ENCODE peak calls at places on chromosomes 3 and 15, in seven cellular contexts. One of them, this sample, is unnamed.
A peak's percentile ranks its signal among the peaks of the same experiment; 100 is the strongest.

GRCh38 chr3:5428607-5429516 is 241.4 kb downstream of the EDEM1 start:
- DNase-seq in tibial artery: no peak
- DNase-seq in Peyer's patch: no peak
- DNase-seq in AG04450: no peak
- DNase-seq in HL-60: no peak
- DNase-seq in fibroblast of lung: peak; percentile 57
- DNase-seq in CD8-positive, alpha-beta T cell: no peak
- DNase-seq in this sample: no peak

GRCh38 chr3:174858353-174858752 is 781 bp upstream of the NAALADL2 start:
- DNase-seq in CD8-positive, alpha-beta T cell: no peak
- DNase-seq in fibroblast of lung: no peak
- DNase-seq in AG04450: no peak
- DNase-seq in HL-60: no peak
- DNase-seq in tibial artery: no peak
- DNase-seq in Peyer's patch: no peak
- DNase-seq in this sample: no peak

GRCh38 chr15:61659571-61660190 is 400.6 kb downstream of the VPS13C start:
- DNase-seq in tibial artery: no peak
- DNase-seq in Peyer's patch: no peak
- DNase-seq in AG04450: no peak
- DNase-seq in fibroblast of lung: peak; percentile 7
- DNase-seq in CD8-positive, alpha-beta T cell: no peak
- DNase-seq in HL-60: no peak
- DNase-seq in this sample: no peak

GRCh38 chr3:123941150-123941941 is 19.7 kb downstream of the CCDC14 start:
- DNase-seq in CD8-positive, alpha-beta T cell: no peak
- DNase-seq in tibial artery: no peak
- DNase-seq in Peyer's patch: no peak
- DNase-seq in AG04450: no peak
- DNase-seq in fibroblast of lung: peak; percentile 4
- DNase-seq in HL-60: no peak
- DNase-seq in this sample: no peak

GRCh38 chr3:151008699-151009098 is 36.2 kb upstream of the CLRN1 start:
- DNase-seq in CD8-positive, alpha-beta T cell: no peak
- DNase-seq in Peyer's patch: no peak
- DNase-seq in AG04450: peak; percentile 21
- DNase-seq in fibroblast of lung: peak; percentile 55
- DNase-seq in HL-60: no peak
- DNase-seq in tibial artery: no peak
- DNase-seq in this sample: no peak

GRCh38 chr3:101962055-101962454 is 112.7 kb downstream of the NFKBIZ start:
- DNase-seq in CD8-positive, alpha-beta T cell: no peak
- DNase-seq in fibroblast of lung: peak; percentile 89
- DNase-seq in HL-60: no peak
- DNase-seq in tibial artery: no peak
- DNase-seq in AG04450: no peak
- DNase-seq in Peyer's patch: no peak
- DNase-seq in this sample: no peak

GRCh38 chr15:44427756-44428724 is 611 bp downstream of the CTDSPL2 start:
- DNase-seq in AG04450: no peak
- DNase-seq in fibroblast of lung: peak; percentile 71
- DNase-seq in tibial artery: no peak
- DNase-seq in HL-60: no peak
- DNase-seq in CD8-positive, alpha-beta T cell: no peak
- DNase-seq in Peyer's patch: peak; percentile 47
- DNase-seq in this sample: peak; percentile 60

GRCh38 chr3:104598848-104599501 is 767.7 kb upstream of the ALCAM start:
- DNase-seq in fibroblast of lung: no peak
- DNase-seq in AG04450: no peak
- DNase-seq in HL-60: no peak
- DNase-seq in CD8-positive, alpha-beta T cell: no peak
- DNase-seq in tibial artery: no peak
- DNase-seq in Peyer's patch: no peak
- DNase-seq in this sample: no peak

GRCh38 chr15:52144656-52145055 is 32.1 kb upstream of the BCL2L10 start:
- DNase-seq in CD8-positive, alpha-beta T cell: no peak
- DNase-seq in Peyer's patch: no peak
- DNase-seq in AG04450: no peak
- DNase-seq in tibial artery: no peak
- DNase-seq in fibroblast of lung: peak; percentile 80
- DNase-seq in HL-60: no peak
- DNase-seq in this sample: peak; percentile 31

GRCh38 chr15:89338036-89338435 is 3.4 kb upstream of the POLG start:
- DNase-seq in AG04450: no peak
- DNase-seq in tibial artery: no peak
- DNase-seq in CD8-positive, alpha-beta T cell: no peak
- DNase-seq in fibroblast of lung: no peak
- DNase-seq in HL-60: no peak
- DNase-seq in Peyer's patch: no peak
- DNase-seq in this sample: no peak

GRCh38 chr15:62742409-62743171 is 300.0 kb upstream of the TPM1 start:
- DNase-seq in fibroblast of lung: peak; percentile 82
- DNase-seq in tibial artery: peak; percentile 85
- DNase-seq in Peyer's patch: peak; percentile 35
- DNase-seq in HL-60: peak; percentile 16
- DNase-seq in CD8-positive, alpha-beta T cell: no peak
- DNase-seq in AG04450: peak; percentile 73
- DNase-seq in this sample: peak; percentile 71

GRCh38 chr3:197718904-197719303 is 17.8 kb downstream of the RUBCN start:
- DNase-seq in HL-60: no peak
- DNase-seq in Peyer's patch: no peak
- DNase-seq in AG04450: peak; percentile 49
- DNase-seq in fibroblast of lung: peak; percentile 94
- DNase-seq in CD8-positive, alpha-beta T cell: no peak
- DNase-seq in tibial artery: no peak
- DNase-seq in this sample: peak; percentile 83

GRCh38 chr3:14550181-14550580 is 10.0 kb upstream of the GRIP2 start:
- DNase-seq in HL-60: no peak
- DNase-seq in CD8-positive, alpha-beta T cell: no peak
- DNase-seq in Peyer's patch: no peak
- DNase-seq in fibroblast of lung: no peak
- DNase-seq in AG04450: no peak
- DNase-seq in tibial artery: no peak
- DNase-seq in this sample: no peak

GRCh38 chr3:146817705-146818104 is 212.6 kb upstream of the PLSCR5 start:
- DNase-seq in AG04450: no peak
- DNase-seq in Peyer's patch: no peak
- DNase-seq in CD8-positive, alpha-beta T cell: no peak
- DNase-seq in tibial artery: no peak
- DNase-seq in fibroblast of lung: peak; percentile 45
- DNase-seq in HL-60: no peak
- DNase-seq in this sample: no peak

GRCh38 chr15:74902295-74903075 is 4.2 kb downstream of the FAM219B start:
- DNase-seq in HL-60: peak; percentile 63
- DNase-seq in Peyer's patch: no peak
- DNase-seq in fibroblast of lung: no peak
- DNase-seq in AG04450: no peak
- DNase-seq in CD8-positive, alpha-beta T cell: no peak
- DNase-seq in tibial artery: no peak
- DNase-seq in this sample: no peak

GRCh38 chr3:184005981-184006507 is 11.6 kb downstream of the ABCC5 start:
- DNase-seq in tibial artery: peak; percentile 50
- DNase-seq in CD8-positive, alpha-beta T cell: no peak
- DNase-seq in fibroblast of lung: peak; percentile 64
- DNase-seq in AG04450: no peak
- DNase-seq in HL-60: peak; percentile 69
- DNase-seq in Peyer's patch: peak; percentile 50
- DNase-seq in this sample: peak; percentile 94

GRCh38 chr15:96276438-96277210 is 53.9 kb upstream of the NR2F2 start:
- DNase-seq in CD8-positive, alpha-beta T cell: no peak
- DNase-seq in fibroblast of lung: peak; percentile 79
- DNase-seq in Peyer's patch: no peak
- DNase-seq in AG04450: peak; percentile 36
- DNase-seq in tibial artery: no peak
- DNase-seq in HL-60: no peak
- DNase-seq in this sample: peak; percentile 59

GRCh38 chr3:39433642-39434041 is 27.1 kb downstream of the RPSA start:
- DNase-seq in fibroblast of lung: peak; percentile 66
- DNase-seq in Peyer's patch: no peak
- DNase-seq in CD8-positive, alpha-beta T cell: no peak
- DNase-seq in AG04450: peak; percentile 10
- DNase-seq in HL-60: no peak
- DNase-seq in tibial artery: no peak
- DNase-seq in this sample: no peak

GRCh38 chr15:90979582-90979981 is 14.8 kb downstream of the PRC1 start:
- DNase-seq in HL-60: no peak
- DNase-seq in tibial artery: no peak
- DNase-seq in CD8-positive, alpha-beta T cell: no peak
- DNase-seq in fibroblast of lung: no peak
- DNase-seq in Peyer's patch: no peak
- DNase-seq in AG04450: no peak
- DNase-seq in this sample: no peak

GRCh38 chr3:38022887-38023709 is 6.3 kb downstream of the PLCD1 start:
- DNase-seq in fibroblast of lung: no peak
- DNase-seq in tibial artery: no peak
- DNase-seq in AG04450: no peak
- DNase-seq in HL-60: no peak
- DNase-seq in Peyer's patch: no peak
- DNase-seq in CD8-positive, alpha-beta T cell: no peak
- DNase-seq in this sample: no peak

GRCh38 chr3:188194327-188194726 is 40.4 kb downstream of the LPP start:
- DNase-seq in tibial artery: no peak
- DNase-seq in Peyer's patch: no peak
- DNase-seq in fibroblast of lung: peak; percentile 81
- DNase-seq in CD8-positive, alpha-beta T cell: no peak
- DNase-seq in HL-60: no peak
- DNase-seq in AG04450: no peak
- DNase-seq in this sample: no peak

GRCh38 chr3:11499144-11499543 is 144.6 kb downstream of the VGLL4 start:
- DNase-seq in AG04450: peak; percentile 89
- DNase-seq in HL-60: no peak
- DNase-seq in fibroblast of lung: peak; percentile 99
- DNase-seq in CD8-positive, alpha-beta T cell: no peak
- DNase-seq in tibial artery: no peak
- DNase-seq in Peyer's patch: no peak
- DNase-seq in this sample: peak; percentile 80

GRCh38 chr3:14853280-14853956 is 34.7 kb downstream of the FGD5 start:
- DNase-seq in AG04450: no peak
- DNase-seq in HL-60: no peak
- DNase-seq in CD8-positive, alpha-beta T cell: no peak
- DNase-seq in tibial artery: peak; percentile 47
- DNase-seq in Peyer's patch: no peak
- DNase-seq in fibroblast of lung: no peak
- DNase-seq in this sample: no peak

GRCh38 chr3:176651622-176652021 is 545.7 kb downstream of the TBL1XR1 start:
- DNase-seq in fibroblast of lung: no peak
- DNase-seq in AG04450: no peak
- DNase-seq in HL-60: no peak
- DNase-seq in tibial artery: no peak
- DNase-seq in Peyer's patch: no peak
- DNase-seq in CD8-positive, alpha-beta T cell: no peak
- DNase-seq in this sample: no peak

DNA sequence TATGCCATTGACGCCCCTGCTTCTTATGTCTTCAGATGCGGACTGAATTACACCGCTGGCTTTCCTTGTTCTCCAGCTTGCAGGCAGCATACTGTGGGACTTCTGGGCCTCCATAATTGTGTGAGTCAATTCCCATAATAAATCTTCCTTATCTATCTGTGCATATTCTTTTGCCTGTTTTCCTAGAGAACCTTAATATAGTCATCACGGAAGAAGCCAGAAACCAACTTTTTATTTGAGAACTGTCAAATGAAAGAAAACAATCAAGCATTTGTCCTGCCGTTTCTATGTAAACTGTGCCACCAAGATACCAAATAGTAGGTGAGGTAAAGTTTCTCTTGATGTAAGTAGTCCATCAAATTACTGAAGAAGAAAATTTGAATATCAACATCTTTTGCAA is 51.8 kb upstream of the B3GALNT1 start:
- DNase-seq in fibroblast of lung: peak; percentile 58
- DNase-seq in Peyer's patch: no peak
- DNase-seq in CD8-positive, alpha-beta T cell: no peak
- DNase-seq in AG04450: no peak
- DNase-seq in HL-60: no peak
- DNase-seq in tibial artery: no peak
- DNase-seq in this sample: no peak
- H3K27ac ChIP-seq in fibroblast of lung: no peak overlapping the region
- H3K27ac ChIP-seq in Peyer's patch: no peak overlapping the region
- H3K27ac ChIP-seq in CD8-positive, alpha-beta T cell: no peak overlapping the region
- H3K27ac ChIP-seq in AG04450: no peak overlapping the region
- H3K27ac ChIP-seq in HL-60: no peak overlapping the region
- H3K27ac ChIP-seq in tibial artery: no peak overlapping the region
- H3K27ac ChIP-seq in this sample: no peak overlapping the region

GRCh38 chr15:100919481-100920405 is 586 bp downstream of the LRRK1 start:
- DNase-seq in fibroblast of lung: peak; percentile 42
- DNase-seq in CD8-positive, alpha-beta T cell: no peak
- DNase-seq in HL-60: peak; percentile 25
- DNase-seq in tibial artery: no peak
- DNase-seq in AG04450: no peak
- DNase-seq in Peyer's patch: peak; percentile 31
- DNase-seq in this sample: peak; percentile 73
- TF ChIP-seq CTCF in fibroblast of lung: no peak
- TF ChIP-seq CTCF in CD8-positive, alpha-beta T cell: no peak
- TF ChIP-seq CTCF in HL-60: no peak
- TF ChIP-seq CTCF in tibial artery: no peak
- TF ChIP-seq CTCF in AG04450: no peak
- TF ChIP-seq CTCF in Peyer's patch: peak; percentile 17
- TF ChIP-seq CTCF in this sample: no peak

GRCh38 chr3:159196316-159196715 is 394.5 kb downstream of the MFSD1 start:
- DNase-seq in fibroblast of lung: peak; percentile 33
- DNase-seq in tibial artery: no peak
- DNase-seq in Peyer's patch: no peak
- DNase-seq in AG04450: no peak
- DNase-seq in HL-60: no peak
- DNase-seq in CD8-positive, alpha-beta T cell: no peak
- DNase-seq in this sample: no peak

DNA sequence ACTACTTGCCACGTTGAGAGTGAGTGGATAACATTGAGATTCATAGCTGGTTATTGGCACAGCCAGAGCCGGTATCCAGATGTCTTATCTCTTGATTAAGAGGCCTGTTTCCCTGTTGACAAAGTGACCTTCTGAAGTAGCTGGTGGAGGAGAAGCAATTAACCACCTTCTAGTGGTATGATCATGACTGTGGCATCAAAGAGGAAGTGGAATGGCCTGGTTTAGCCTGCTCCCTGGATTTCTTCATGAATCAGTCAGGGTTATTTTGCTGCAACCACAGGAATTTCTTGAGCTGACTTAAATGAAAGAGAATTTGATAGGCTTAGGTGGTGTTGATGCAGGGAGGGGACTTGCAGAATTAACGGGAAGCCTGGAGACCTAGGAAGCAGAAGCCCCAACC is 398.3 kb downstream of the MFSD1 start:
- DNase-seq in fibroblast of lung: peak; percentile 97
- DNase-seq in CD8-positive, alpha-beta T cell: no peak
- DNase-seq in Peyer's patch: no peak
- DNase-seq in tibial artery: no peak
- DNase-seq in AG04450: peak; percentile 34
- DNase-seq in HL-60: no peak
- DNase-seq in this sample: no peak
- H3K27ac ChIP-seq in fibroblast of lung: no peak overlapping the region
- H3K27ac ChIP-seq in CD8-positive, alpha-beta T cell: no peak overlapping the region
- H3K27ac ChIP-seq in Peyer's patch: no peak overlapping the region
- H3K27ac ChIP-seq in tibial artery: no peak overlapping the region
- H3K27ac ChIP-seq in AG04450: no peak overlapping the region
- H3K27ac ChIP-seq in HL-60: no peak overlapping the region
- H3K27ac ChIP-seq in this sample: no peak overlapping the region

DNA sequence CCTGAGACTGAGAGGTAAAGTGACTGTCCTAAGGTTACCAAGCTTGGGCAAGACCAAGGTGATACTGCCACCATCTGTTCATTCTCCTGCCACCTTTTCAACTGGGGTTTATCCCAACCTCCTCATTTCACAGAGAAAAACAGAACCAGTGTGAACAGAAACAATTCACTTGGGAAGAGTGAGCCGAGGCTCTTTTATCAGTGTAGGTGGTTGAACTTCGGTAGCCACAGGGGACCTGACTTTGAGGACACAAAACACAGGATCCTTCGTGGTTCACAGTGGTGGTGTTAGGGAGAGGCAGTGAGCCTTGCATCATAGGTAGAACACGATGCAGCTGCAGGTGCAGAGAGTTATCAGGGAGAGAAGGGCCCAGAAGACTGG is 72.8 kb upstream of the ICE2 start:
- DNase-seq in AG04450: no peak
- DNase-seq in fibroblast of lung: no peak
- DNase-seq in HL-60: no peak
- DNase-seq in tibial artery: no peak
- DNase-seq in Peyer's patch: no peak
- DNase-seq in CD8-positive, alpha-beta T cell: no peak
- DNase-seq in this sample: peak; percentile 18
- TF ChIP-seq CTCF in AG04450: no peak
- TF ChIP-seq CTCF in fibroblast of lung: no peak
- TF ChIP-seq CTCF in HL-60: no peak
- TF ChIP-seq CTCF in tibial artery: no peak
- TF ChIP-seq CTCF in Peyer's patch: no peak
- TF ChIP-seq CTCF in CD8-positive, alpha-beta T cell: no peak
- TF ChIP-seq CTCF in this sample: no peak